ENCODE peak calls at places on chromosome X, in ten cellular contexts. C is upper lobe of right lung, N is right atrium auricular region, O is GM06990, E is lower leg skin, T is IMR-90, X is astrocyte, G is right lobe of liver, Z is neural crest cell, M is type B pancreatic cell. P is an unnamed sample.

GRCh38 chrX:66163849-66164401 is at the start of gene HEPH:
- DNase-seq in C (no peak), N (no peak), O (no peak), E (no peak), T (peak), X (peak), G (no peak), Z (no peak), M (no peak), P (no peak)

GRCh38 chrX:109140463-109140862 is 341.4 kb downstream of the GUCY2F start:
- DNase-seq in C (no peak), N (no peak), O (no peak), E (no peak), T (no peak), X (no peak), G (no peak), Z (no peak), M (no peak), P (no peak)

GRCh38 chrX:71191253-71191652 is 31.8 kb upstream of the GJB1 start:
- DNase-seq in C (no peak), N (no peak), O (no peak), E (no peak), T (no peak), X (no peak), G (no peak), Z (no peak), M (no peak), P (no peak)

GRCh38 chrX:107686792-107687191 is 58.5 kb downstream of the PRPS1 start:
- DNase-seq in C (no peak), N (no peak), O (no peak), E (peak), T (peak), X (no peak), G (no peak), Z (no peak), M (no peak), P (no peak)

GRCh38 chrX:45771114-45771513 is 570.4 kb upstream of the DIPK2B start:
- DNase-seq in C (no peak), N (no peak), O (no peak), E (no peak), T (peak), X (peak), G (no peak), Z (no peak), M (no peak), P (no peak)

GRCh38 chrX:115988825-115989224 is 181.7 kb upstream of the AGTR2 start:
- DNase-seq in C (no peak), N (no peak), O (no peak), E (no peak), T (no peak), X (no peak), G (no peak), Z (no peak), M (no peak), P (no peak)

GRCh38 chrX:45077748-45078424 is 122.8 kb downstream of the DIPK2B start:
- DNase-seq in C (no peak), N (no peak), O (peak), E (no peak), T (no peak), X (no peak), G (no peak), Z (no peak), M (no peak), P (no peak)

GRCh38 chrX:142156567-142156966 is 48.5 kb downstream of the MAGEC2 start:
- DNase-seq in C (no peak), N (no peak), O (no peak), E (no peak), T (no peak), X (no peak), G (no peak), Z (no peak), M (no peak), P (no peak)

GRCh38 chrX:6227445-6227820 is 1.2 kb downstream of the NLGN4X start:
- DNase-seq in C (no peak), N (no peak), O (no peak), E (no peak), T (no peak), X (no peak), G (no peak), Z (peak), M (peak), P (no peak)

GRCh38 chrX:148422531-148422930 is 77.9 kb upstream of the AFF2 start:
- DNase-seq in C (no peak), N (no peak), O (no peak), E (no peak), T (no peak), X (peak), G (no peak), Z (no peak), M (no peak), P (no peak)

GRCh38 chrX:68652327-68652930 is 5.0 kb downstream of the STARD8 start:
- DNase-seq in C (no peak), N (no peak), O (no peak), E (no peak), T (peak), X (peak), G (no peak), Z (no peak), M (no peak), P (no peak)

GRCh38 chrX:11663875-11664210 is 1.9 kb downstream of the ARHGAP6 start:
- DNase-seq in C (no peak), N (no peak), O (no peak), E (no peak), T (no peak), X (no peak), G (no peak), Z (no peak), M (no peak), P (no peak)

GRCh38 chrX:10597871-10598270 is 22.5 kb downstream of the MID1 start:
- DNase-seq in C (no peak), N (no peak), O (no peak), E (no peak), T (peak), X (no peak), G (no peak), Z (no peak), M (no peak), P (no peak)

GRCh38 chrX:11381464-11381863 is 88.3 kb downstream of the AMELX start:
- DNase-seq in C (no peak), N (no peak), O (peak), E (no peak), T (peak), X (no peak), G (no peak), Z (peak), M (no peak), P (no peak)

GRCh38 chrX:120287513-120288112 is 23.6 kb downstream of the TMEM255A start:
- DNase-seq in C (no peak), N (no peak), O (peak), E (no peak), T (no peak), X (no peak), G (no peak), Z (no peak), M (no peak), P (no peak)

GRCh38 chrX:40109288-40110008 is 11.7 kb upstream of the BCOR start:
- DNase-seq in C (peak), N (peak), O (no peak), E (peak), T (peak), X (no peak), G (peak), Z (no peak), M (no peak), P (peak)

GRCh38 chrX:141405486-141405877 is 163.2 kb upstream of the SPANXC start:
- DNase-seq in C (no peak), N (no peak), O (no peak), E (no peak), T (no peak), X (peak), G (no peak), Z (no peak), M (no peak), P (no peak)

GRCh38 chrX:1327651-1328304 is 8.8 kb upstream of the IL3RA start:
- DNase-seq in C (no peak), N (no peak), O (peak), E (no peak), T (no peak), X (no peak), G (no peak), Z (no peak), M (no peak), P (no peak)

GRCh38 chrX:39645059-39645895 is 452.5 kb downstream of the BCOR start:
- DNase-seq in C (no peak), N (peak), O (no peak), E (no peak), T (peak), X (peak), G (no peak), Z (no peak), M (no peak), P (no peak)

GRCh38 chrX:38336538-38337240 is 9.4 kb upstream of the RPGR start:
- DNase-seq in C (no peak), N (no peak), O (no peak), E (no peak), T (no peak), X (no peak), G (no peak), Z (no peak), M (no peak), P (no peak)

GRCh38 chrX:31228909-31229308 is 157.1 kb upstream of the FTHL17 start:
- DNase-seq in C (no peak), N (no peak), O (peak), E (no peak), T (peak), X (no peak), G (no peak), Z (no peak), M (no peak), P (no peak)

GRCh38 chrX:133897593-133898163 is 87.7 kb downstream of the GPC3 start:
- DNase-seq in C (no peak), N (no peak), O (no peak), E (no peak), T (no peak), X (no peak), G (no peak), Z (no peak), M (no peak), P (no peak)

GRCh38 chrX:46258356-46258755 is 286.9 kb downstream of the ZNF674 start:
- DNase-seq in C (no peak), N (no peak), O (no peak), E (no peak), T (no peak), X (no peak), G (no peak), Z (no peak), M (no peak), P (no peak)

GRCh38 chrX:9610774-9611392 is 146.0 kb downstream of the TBL1X start:
- DNase-seq in C (no peak), N (no peak), O (no peak), E (peak), T (peak), X (peak), G (no peak), Z (no peak), M (no peak), P (no peak)

GRCh38 chrX:72306085-72306801 is 529 bp upstream of the CITED1 start:
- DNase-seq in C (no peak), N (no peak), O (no peak), E (no peak), T (no peak), X (no peak), G (no peak), Z (no peak), M (no peak), P (peak)

GRCh38 chrX:31656013-31656412 is 584.2 kb upstream of the FTHL17 start:
- DNase-seq in C (no peak), N (no peak), O (no peak), E (no peak), T (peak), X (peak), G (no peak), Z (no peak), M (no peak), P (no peak)

GRCh38 chrX:131298846-131299245 is 9.7 kb upstream of the IGSF1 start:
- DNase-seq in C (no peak), N (no peak), O (no peak), E (no peak), T (no peak), X (no peak), G (no peak), Z (no peak), M (no peak), P (no peak)

GRCh38 chrX:55201930-55202579 is 18.1 kb upstream of the PAGE5 start:
- DNase-seq in C (no peak), N (no peak), O (no peak), E (no peak), T (no peak), X (no peak), G (no peak), Z (no peak), M (no peak), P (no peak)

GRCh38 chrX:145881175-145881867 is 63.7 kb downstream of the SLITRK2 start:
- DNase-seq in C (no peak), N (no peak), O (no peak), E (no peak), T (no peak), X (no peak), G (no peak), Z (no peak), M (no peak), P (no peak)

GRCh38 chrX:110734894-110735541 is 60.6 kb downstream of the CHRDL1 start:
- DNase-seq in C (no peak), N (no peak), O (no peak), E (no peak), T (peak), X (peak), G (no peak), Z (no peak), M (no peak), P (no peak)

GRCh38 chrX:151177141-151178027 is 1.0 kb downstream of the GPR50 start:
- DNase-seq in C (no peak), N (no peak), O (no peak), E (no peak), T (no peak), X (no peak), G (no peak), Z (peak), M (no peak), P (no peak)

GRCh38 chrX:119236599-119237525 is 777 bp downstream of the PGRMC1 start:
- DNase-seq in C (peak), N (no peak), O (peak), E (peak), T (peak), X (peak), G (peak), Z (no peak), M (peak), P (no peak)

GRCh38 chrX:71543316-71543715 is 10.4 kb downstream of the OGT start:
- DNase-seq in C (no peak), N (no peak), O (no peak), E (no peak), T (peak), X (peak), G (no peak), Z (no peak), M (no peak), P (no peak)

GRCh38 chrX:18582910-18583493 is 88.9 kb downstream of the RS1 start:
- DNase-seq in C (no peak), N (no peak), O (no peak), E (no peak), T (peak), X (no peak), G (no peak), Z (no peak), M (no peak), P (no peak)

GRCh38 chrX:25206761-25207160 is 191.0 kb upstream of the ARX start:
- DNase-seq in C (no peak), N (no peak), O (no peak), E (no peak), T (peak), X (peak), G (no peak), Z (no peak), M (no peak), P (no peak)

GRCh38 chrX:66162331-66162822 is 1.7 kb upstream of the HEPH start:
- DNase-seq in C (no peak), N (no peak), O (no peak), E (no peak), T (no peak), X (no peak), G (no peak), Z (no peak), M (no peak), P (no peak)

GRCh38 chrX:54423161-54423888 is 16.9 kb upstream of the TSR2 start:
- DNase-seq in C (no peak), N (no peak), O (no peak), E (no peak), T (no peak), X (no peak), G (no peak), Z (no peak), M (no peak), P (no peak)

DNA sequence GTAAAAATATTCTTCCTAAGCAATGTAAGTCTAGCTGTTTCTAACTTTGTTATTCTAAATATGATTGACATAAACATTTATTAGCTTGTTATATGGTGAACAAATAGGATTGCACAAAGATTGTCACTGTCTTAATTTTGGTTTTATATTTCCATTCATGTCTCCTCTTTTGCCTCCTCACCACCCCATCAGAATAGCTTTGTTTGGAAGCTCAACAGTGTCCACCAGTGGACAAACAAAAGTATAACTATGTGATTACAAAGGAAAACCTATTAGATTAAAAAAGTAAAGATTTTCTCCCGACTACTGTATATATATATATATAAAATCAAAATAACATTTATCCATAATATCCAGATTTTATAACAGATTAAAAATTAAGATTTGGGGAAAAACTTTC is 468.2 kb downstream of the ZIC3 start:
- DNase-seq in C (no peak), N (no peak), O (no peak), E (no peak), T (no peak), X (no peak), G (no peak), Z (no peak), M (no peak), P (no peak)
- TF ChIP-seq CTCF in C (no peak), N (no peak), O (no peak), E (no peak), T (no peak), X (no peak), G (no peak), Z (peak), M (peak), P (no peak)

DNA sequence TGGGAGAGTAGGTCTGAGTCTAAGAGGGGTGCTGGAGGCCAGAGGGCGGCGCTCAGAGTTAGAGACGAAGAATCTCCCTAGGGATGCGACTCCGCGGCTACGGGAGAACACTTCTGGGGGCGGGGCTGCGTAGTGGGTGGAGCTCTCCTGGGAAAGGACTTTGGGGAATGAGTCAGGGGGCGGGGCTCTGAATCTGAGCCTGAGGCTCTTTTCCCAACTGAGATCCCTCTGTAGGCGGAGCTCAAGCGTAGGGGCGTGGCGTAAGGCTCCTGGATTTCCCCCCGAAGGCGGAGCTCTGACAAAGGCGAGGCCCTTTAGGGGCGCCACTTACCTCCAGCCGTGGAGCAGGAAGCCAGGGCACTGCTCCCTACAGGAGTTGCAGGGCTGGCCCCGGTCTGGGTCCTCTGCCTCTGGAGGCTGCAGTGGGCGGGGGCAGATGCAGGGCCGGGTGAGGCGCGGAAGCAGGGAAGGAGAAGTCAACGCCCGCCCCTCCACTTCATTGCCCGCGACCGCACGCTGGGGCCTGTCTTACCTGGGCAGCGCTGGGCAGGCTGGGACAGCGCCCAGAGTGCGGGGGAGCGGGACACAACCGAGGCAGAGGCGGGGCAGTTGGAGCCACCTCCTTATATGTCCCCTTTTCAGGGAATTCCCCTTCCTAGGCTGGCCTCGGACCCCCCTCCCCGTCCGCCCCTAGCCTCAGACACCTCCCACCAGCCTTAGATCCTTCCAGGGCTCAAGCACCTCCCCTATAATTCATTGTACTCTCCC is 1.7 kb downstream of the PRICKLE3 start:
- DNase-seq in C (peak), N (peak), O (peak), E (peak), T (peak), X (peak), G (no peak), Z (peak), M (peak), P (peak)
- TF ChIP-seq CTCF in C (no peak), N (no peak), O (no peak), E (no peak), T (no peak), X (no peak), G (no peak), Z (no peak), M (no peak), P (no peak)

GRCh38 chrX:53048169-53049126 is at the start of gene GPR173:
- DNase-seq in C (peak), N (no peak), O (no peak), E (no peak), T (peak), X (peak), G (no peak), Z (peak), M (no peak), P (no peak)

GRCh38 chrX:53049127-53049517 is 533 bp downstream of the GPR173 start:
- DNase-seq in C (no peak), N (no peak), O (no peak), E (no peak), T (no peak), X (no peak), G (no peak), Z (no peak), M (no peak), P (no peak)

GRCh38 chrX:53045002-53045401 is 3.6 kb upstream of the GPR173 start:
- DNase-seq in C (no peak), N (no peak), O (no peak), E (no peak), T (no peak), X (no peak), G (no peak), Z (no peak), M (no peak), P (no peak)

GRCh38 chrX:53050841-53051240 is 2.3 kb downstream of the GPR173 start:
- DNase-seq in C (no peak), N (no peak), O (no peak), E (no peak), T (no peak), X (peak), G (no peak), Z (no peak), M (no peak), P (no peak)

DNA sequence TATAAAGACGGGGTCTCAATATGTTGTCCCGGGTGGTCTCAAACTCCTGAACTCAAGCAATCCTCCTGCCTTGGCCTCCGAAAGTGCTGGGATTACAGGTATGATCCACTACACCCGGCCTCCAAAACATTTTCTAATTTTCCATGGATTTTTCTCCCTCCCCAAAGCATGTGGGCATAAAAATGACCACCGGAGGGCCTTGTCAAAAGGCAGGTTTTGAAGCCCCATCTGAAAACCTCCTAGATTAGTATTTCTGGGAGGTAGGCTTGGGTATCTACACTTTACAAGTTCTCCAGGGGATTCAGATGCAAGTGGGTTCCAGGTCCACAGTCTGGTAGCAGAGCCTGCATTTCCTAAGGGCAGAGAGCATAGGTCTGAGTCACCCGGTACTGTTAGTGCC is 1.4 kb upstream of the GPR173 start:
- DNase-seq in C (no peak), N (no peak), O (no peak), E (no peak), T (peak), X (no peak), G (no peak), Z (no peak), M (no peak), P (no peak)
- TF ChIP-seq CTCF in C (no peak), N (no peak), O (peak), E (no peak), T (peak), X (peak), G (no peak), Z (peak), M (peak), P (no peak)

DNA sequence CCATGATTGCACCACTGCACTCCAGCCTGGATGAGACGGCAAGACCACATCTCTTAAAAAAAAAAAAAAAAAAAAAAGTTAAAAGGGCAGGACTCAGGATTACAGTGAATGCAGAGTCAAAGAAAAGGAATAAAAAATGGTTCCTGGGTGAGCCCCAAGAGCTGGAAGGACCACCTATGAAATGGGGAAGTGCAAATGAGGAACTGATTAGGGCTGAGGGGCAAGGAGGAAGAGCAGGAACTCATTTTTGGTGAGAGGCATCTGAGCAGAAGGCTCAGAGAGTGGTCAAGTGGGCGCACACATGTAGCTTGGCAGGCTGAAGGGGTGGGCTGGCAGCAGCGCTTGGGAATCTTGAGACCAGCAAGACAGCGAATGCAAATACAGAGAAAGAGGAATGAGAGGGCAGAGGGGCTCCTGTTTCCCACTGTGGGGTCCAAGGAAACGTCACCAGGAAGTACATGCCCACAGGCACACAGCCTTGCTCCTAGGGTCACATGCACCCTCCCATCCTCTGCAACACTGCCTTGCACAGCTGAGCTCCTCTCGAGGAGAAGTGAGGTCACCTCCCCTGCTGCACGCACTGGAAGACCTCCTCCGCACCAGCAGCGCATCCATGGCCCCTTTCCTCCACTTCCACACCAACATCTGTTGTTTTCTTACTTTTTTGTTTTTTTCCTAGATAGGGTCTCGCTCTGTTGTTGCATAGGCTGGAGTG is 49.7 kb downstream of the PRKX start:
- DNase-seq in C (peak), N (no peak), O (no peak), E (peak), T (no peak), X (no peak), G (no peak), Z (no peak), M (no peak), P (no peak)
- TF ChIP-seq CTCF in C (no peak), N (no peak), O (no peak), E (no peak), T (no peak), X (no peak), G (no peak), Z (no peak), M (no peak), P (no peak)